ENCODE peak calls at places on chromosome 17, in nine cellular contexts. One of them, this sample, is unnamed.

GRCh38 chr17:73015722-73016276 is 76.7 kb downstream of the SLC39A11 start:
- DNase-seq in MG63: no peak
- DNase-seq in fibroblast of lung: no peak
- DNase-seq in stimulated activated CD4-positive, alpha-beta T cell treated with anti-CD3 and anti-CD28 coated beads, TNF-alpha, amount 100 ng/mL, for 1 hour: no peak
- DNase-seq in GM13977: no peak
- DNase-seq in T-helper 17 cell: no peak
- DNase-seq in activated T-cell treated with anti-CD3 and anti-CD28 coated beads, Interleukin-2, amount 50 U/mL, for 72 hours: no peak
- DNase-seq in T-helper 1 cell: no peak
- DNase-seq in Peyer's patch: no peak
- DNase-seq in this sample: no peak

GRCh38 chr17:1774390-1775176 is 12.7 kb downstream of the SERPINF1 start:
- DNase-seq in GM13977: no peak
- DNase-seq in activated T-cell treated with anti-CD3 and anti-CD28 coated beads, Interleukin-2, amount 50 U/mL, for 72 hours: no peak
- DNase-seq in fibroblast of lung: no peak
- DNase-seq in MG63: no peak
- DNase-seq in T-helper 1 cell: no peak
- DNase-seq in stimulated activated CD4-positive, alpha-beta T cell treated with anti-CD3 and anti-CD28 coated beads, TNF-alpha, amount 100 ng/mL, for 1 hour: no peak
- DNase-seq in T-helper 17 cell: no peak
- DNase-seq in Peyer's patch: no peak
- DNase-seq in this sample: no peak

GRCh38 chr17:60887607-60888028 is 210.0 kb downstream of the BCAS3 start:
- DNase-seq in T-helper 1 cell: no peak
- DNase-seq in stimulated activated CD4-positive, alpha-beta T cell treated with anti-CD3 and anti-CD28 coated beads, TNF-alpha, amount 100 ng/mL, for 1 hour: no peak
- DNase-seq in T-helper 17 cell: no peak
- DNase-seq in fibroblast of lung: no peak
- DNase-seq in Peyer's patch: no peak
- DNase-seq in activated T-cell treated with anti-CD3 and anti-CD28 coated beads, Interleukin-2, amount 50 U/mL, for 72 hours: no peak
- DNase-seq in MG63: no peak
- DNase-seq in GM13977: no peak
- DNase-seq in this sample: no peak

GRCh38 chr17:75991396-75991795 is 9.3 kb upstream of the CDK3 start:
- DNase-seq in fibroblast of lung: no peak
- DNase-seq in stimulated activated CD4-positive, alpha-beta T cell treated with anti-CD3 and anti-CD28 coated beads, TNF-alpha, amount 100 ng/mL, for 1 hour: no peak
- DNase-seq in MG63: no peak
- DNase-seq in Peyer's patch: no peak
- DNase-seq in T-helper 1 cell: no peak
- DNase-seq in activated T-cell treated with anti-CD3 and anti-CD28 coated beads, Interleukin-2, amount 50 U/mL, for 72 hours: no peak
- DNase-seq in GM13977: no peak
- DNase-seq in T-helper 17 cell: no peak
- DNase-seq in this sample: no peak

GRCh38 chr17:73616873-73617430 is 27.3 kb downstream of the SDK2 start:
- DNase-seq in Peyer's patch: no peak
- DNase-seq in T-helper 17 cell: no peak
- DNase-seq in MG63: no peak
- DNase-seq in stimulated activated CD4-positive, alpha-beta T cell treated with anti-CD3 and anti-CD28 coated beads, TNF-alpha, amount 100 ng/mL, for 1 hour: no peak
- DNase-seq in activated T-cell treated with anti-CD3 and anti-CD28 coated beads, Interleukin-2, amount 50 U/mL, for 72 hours: no peak
- DNase-seq in fibroblast of lung: no peak
- DNase-seq in GM13977: no peak
- DNase-seq in T-helper 1 cell: no peak
- DNase-seq in this sample: no peak

GRCh38 chr17:34703533-34703932 is 124.2 kb downstream of the TMEM132E start:
- DNase-seq in T-helper 17 cell: no peak
- DNase-seq in stimulated activated CD4-positive, alpha-beta T cell treated with anti-CD3 and anti-CD28 coated beads, TNF-alpha, amount 100 ng/mL, for 1 hour: no peak
- DNase-seq in GM13977: no peak
- DNase-seq in Peyer's patch: no peak
- DNase-seq in activated T-cell treated with anti-CD3 and anti-CD28 coated beads, Interleukin-2, amount 50 U/mL, for 72 hours: peak
- DNase-seq in MG63: peak
- DNase-seq in fibroblast of lung: peak
- DNase-seq in T-helper 1 cell: no peak
- DNase-seq in this sample: peak

GRCh38 chr17:21168555-21168865 is 41.7 kb downstream of the DHRS7B start:
- DNase-seq in fibroblast of lung: no peak
- DNase-seq in stimulated activated CD4-positive, alpha-beta T cell treated with anti-CD3 and anti-CD28 coated beads, TNF-alpha, amount 100 ng/mL, for 1 hour: no peak
- DNase-seq in MG63: no peak
- DNase-seq in activated T-cell treated with anti-CD3 and anti-CD28 coated beads, Interleukin-2, amount 50 U/mL, for 72 hours: no peak
- DNase-seq in Peyer's patch: no peak
- DNase-seq in T-helper 1 cell: no peak
- DNase-seq in T-helper 17 cell: no peak
- DNase-seq in GM13977: no peak
- DNase-seq in this sample: no peak

GRCh38 chr17:3535253-3535995 is 22.2 kb downstream of the TRPV3 start:
- DNase-seq in T-helper 1 cell: peak
- DNase-seq in T-helper 17 cell: no peak
- DNase-seq in GM13977: peak
- DNase-seq in activated T-cell treated with anti-CD3 and anti-CD28 coated beads, Interleukin-2, amount 50 U/mL, for 72 hours: peak
- DNase-seq in MG63: no peak
- DNase-seq in stimulated activated CD4-positive, alpha-beta T cell treated with anti-CD3 and anti-CD28 coated beads, TNF-alpha, amount 100 ng/mL, for 1 hour: no peak
- DNase-seq in Peyer's patch: peak
- DNase-seq in fibroblast of lung: peak
- DNase-seq in this sample: peak

GRCh38 chr17:31604936-31605335 is 213.5 kb downstream of the RAB11FIP4 start:
- DNase-seq in T-helper 17 cell: no peak
- DNase-seq in Peyer's patch: no peak
- DNase-seq in MG63: no peak
- DNase-seq in fibroblast of lung: no peak
- DNase-seq in activated T-cell treated with anti-CD3 and anti-CD28 coated beads, Interleukin-2, amount 50 U/mL, for 72 hours: no peak
- DNase-seq in T-helper 1 cell: no peak
- DNase-seq in stimulated activated CD4-positive, alpha-beta T cell treated with anti-CD3 and anti-CD28 coated beads, TNF-alpha, amount 100 ng/mL, for 1 hour: no peak
- DNase-seq in GM13977: no peak
- DNase-seq in this sample: no peak

GRCh38 chr17:43171761-43172487 is 910 bp downstream of the NBR1 start:
- DNase-seq in fibroblast of lung: peak
- DNase-seq in activated T-cell treated with anti-CD3 and anti-CD28 coated beads, Interleukin-2, amount 50 U/mL, for 72 hours: peak
- DNase-seq in stimulated activated CD4-positive, alpha-beta T cell treated with anti-CD3 and anti-CD28 coated beads, TNF-alpha, amount 100 ng/mL, for 1 hour: no peak
- DNase-seq in T-helper 1 cell: no peak
- DNase-seq in MG63: peak
- DNase-seq in GM13977: no peak
- DNase-seq in T-helper 17 cell: no peak
- DNase-seq in Peyer's patch: no peak
- DNase-seq in this sample: peak

GRCh38 chr17:13940858-13941665 is 128.2 kb upstream of the COX10 start:
- DNase-seq in MG63: peak
- DNase-seq in GM13977: no peak
- DNase-seq in T-helper 17 cell: no peak
- DNase-seq in fibroblast of lung: peak
- DNase-seq in activated T-cell treated with anti-CD3 and anti-CD28 coated beads, Interleukin-2, amount 50 U/mL, for 72 hours: no peak
- DNase-seq in stimulated activated CD4-positive, alpha-beta T cell treated with anti-CD3 and anti-CD28 coated beads, TNF-alpha, amount 100 ng/mL, for 1 hour: no peak
- DNase-seq in T-helper 1 cell: no peak
- DNase-seq in Peyer's patch: no peak
- DNase-seq in this sample: no peak

GRCh38 chr17:35372846-35373531 is 432 bp downstream of the SLFN11 start:
- DNase-seq in activated T-cell treated with anti-CD3 and anti-CD28 coated beads, Interleukin-2, amount 50 U/mL, for 72 hours: peak
- DNase-seq in MG63: peak
- DNase-seq in fibroblast of lung: no peak
- DNase-seq in T-helper 1 cell: peak
- DNase-seq in GM13977: peak
- DNase-seq in T-helper 17 cell: peak
- DNase-seq in stimulated activated CD4-positive, alpha-beta T cell treated with anti-CD3 and anti-CD28 coated beads, TNF-alpha, amount 100 ng/mL, for 1 hour: no peak
- DNase-seq in Peyer's patch: peak
- DNase-seq in this sample: no peak

GRCh38 chr17:31489295-31490018 is 98.0 kb downstream of the RAB11FIP4 start:
- DNase-seq in fibroblast of lung: no peak
- DNase-seq in GM13977: no peak
- DNase-seq in activated T-cell treated with anti-CD3 and anti-CD28 coated beads, Interleukin-2, amount 50 U/mL, for 72 hours: no peak
- DNase-seq in T-helper 1 cell: no peak
- DNase-seq in MG63: no peak
- DNase-seq in Peyer's patch: peak
- DNase-seq in T-helper 17 cell: no peak
- DNase-seq in stimulated activated CD4-positive, alpha-beta T cell treated with anti-CD3 and anti-CD28 coated beads, TNF-alpha, amount 100 ng/mL, for 1 hour: no peak
- DNase-seq in this sample: no peak

GRCh38 chr17:61584266-61584665 is 6.8 kb downstream of the NACA2 start:
- DNase-seq in GM13977: no peak
- DNase-seq in stimulated activated CD4-positive, alpha-beta T cell treated with anti-CD3 and anti-CD28 coated beads, TNF-alpha, amount 100 ng/mL, for 1 hour: no peak
- DNase-seq in fibroblast of lung: no peak
- DNase-seq in activated T-cell treated with anti-CD3 and anti-CD28 coated beads, Interleukin-2, amount 50 U/mL, for 72 hours: no peak
- DNase-seq in Peyer's patch: no peak
- DNase-seq in T-helper 17 cell: no peak
- DNase-seq in T-helper 1 cell: no peak
- DNase-seq in MG63: no peak
- DNase-seq in this sample: no peak

GRCh38 chr17:38418693-38419507 is 9.4 kb upstream of the ARHGAP23 start:
- DNase-seq in activated T-cell treated with anti-CD3 and anti-CD28 coated beads, Interleukin-2, amount 50 U/mL, for 72 hours: peak
- DNase-seq in fibroblast of lung: no peak
- DNase-seq in GM13977: no peak
- DNase-seq in T-helper 1 cell: no peak
- DNase-seq in T-helper 17 cell: no peak
- DNase-seq in Peyer's patch: no peak
- DNase-seq in stimulated activated CD4-positive, alpha-beta T cell treated with anti-CD3 and anti-CD28 coated beads, TNF-alpha, amount 100 ng/mL, for 1 hour: no peak
- DNase-seq in MG63: no peak
- DNase-seq in this sample: no peak

GRCh38 chr17:68591583-68591982 is 9.6 kb downstream of the FAM20A start:
- DNase-seq in fibroblast of lung: no peak
- DNase-seq in activated T-cell treated with anti-CD3 and anti-CD28 coated beads, Interleukin-2, amount 50 U/mL, for 72 hours: peak
- DNase-seq in T-helper 1 cell: no peak
- DNase-seq in Peyer's patch: no peak
- DNase-seq in T-helper 17 cell: no peak
- DNase-seq in stimulated activated CD4-positive, alpha-beta T cell treated with anti-CD3 and anti-CD28 coated beads, TNF-alpha, amount 100 ng/mL, for 1 hour: no peak
- DNase-seq in MG63: no peak
- DNase-seq in GM13977: no peak
- DNase-seq in this sample: no peak

GRCh38 chr17:74862108-74862901 is 2.6 kb upstream of the GRIN2C start:
- DNase-seq in T-helper 1 cell: peak
- DNase-seq in Peyer's patch: peak
- DNase-seq in activated T-cell treated with anti-CD3 and anti-CD28 coated beads, Interleukin-2, amount 50 U/mL, for 72 hours: peak
- DNase-seq in T-helper 17 cell: peak
- DNase-seq in GM13977: peak
- DNase-seq in MG63: peak
- DNase-seq in fibroblast of lung: no peak
- DNase-seq in stimulated activated CD4-positive, alpha-beta T cell treated with anti-CD3 and anti-CD28 coated beads, TNF-alpha, amount 100 ng/mL, for 1 hour: peak
- DNase-seq in this sample: peak

GRCh38 chr17:81549031-81549557 is 3.1 kb downstream of the FAAP100 start:
- DNase-seq in Peyer's patch: no peak
- DNase-seq in T-helper 1 cell: no peak
- DNase-seq in stimulated activated CD4-positive, alpha-beta T cell treated with anti-CD3 and anti-CD28 coated beads, TNF-alpha, amount 100 ng/mL, for 1 hour: no peak
- DNase-seq in fibroblast of lung: no peak
- DNase-seq in MG63: no peak
- DNase-seq in T-helper 17 cell: no peak
- DNase-seq in GM13977: no peak
- DNase-seq in activated T-cell treated with anti-CD3 and anti-CD28 coated beads, Interleukin-2, amount 50 U/mL, for 72 hours: no peak
- DNase-seq in this sample: peak

GRCh38 chr17:30379303-30380105 is 777 bp downstream of the CPD start:
- DNase-seq in fibroblast of lung: no peak
- DNase-seq in Peyer's patch: peak
- DNase-seq in activated T-cell treated with anti-CD3 and anti-CD28 coated beads, Interleukin-2, amount 50 U/mL, for 72 hours: peak
- DNase-seq in T-helper 17 cell: peak
- DNase-seq in MG63: peak
- DNase-seq in stimulated activated CD4-positive, alpha-beta T cell treated with anti-CD3 and anti-CD28 coated beads, TNF-alpha, amount 100 ng/mL, for 1 hour: no peak
- DNase-seq in T-helper 1 cell: peak
- DNase-seq in GM13977: peak
- DNase-seq in this sample: peak

GRCh38 chr17:37191219-37191618 is 184.6 kb upstream of the C17orf78 start:
- DNase-seq in fibroblast of lung: peak
- DNase-seq in Peyer's patch: no peak
- DNase-seq in GM13977: no peak
- DNase-seq in stimulated activated CD4-positive, alpha-beta T cell treated with anti-CD3 and anti-CD28 coated beads, TNF-alpha, amount 100 ng/mL, for 1 hour: no peak
- DNase-seq in MG63: peak
- DNase-seq in T-helper 17 cell: no peak
- DNase-seq in activated T-cell treated with anti-CD3 and anti-CD28 coated beads, Interleukin-2, amount 50 U/mL, for 72 hours: no peak
- DNase-seq in T-helper 1 cell: no peak
- DNase-seq in this sample: no peak

GRCh38 chr17:68600881-68601564 is at the start of gene FAM20A:
- DNase-seq in T-helper 1 cell: no peak
- DNase-seq in MG63: peak
- DNase-seq in T-helper 17 cell: no peak
- DNase-seq in fibroblast of lung: no peak
- DNase-seq in Peyer's patch: no peak
- DNase-seq in activated T-cell treated with anti-CD3 and anti-CD28 coated beads, Interleukin-2, amount 50 U/mL, for 72 hours: peak
- DNase-seq in stimulated activated CD4-positive, alpha-beta T cell treated with anti-CD3 and anti-CD28 coated beads, TNF-alpha, amount 100 ng/mL, for 1 hour: no peak
- DNase-seq in GM13977: peak
- DNase-seq in this sample: no peak

GRCh38 chr17:60390881-60391418 is 983 bp downstream of the USP32 start:
- DNase-seq in T-helper 1 cell: no peak
- DNase-seq in T-helper 17 cell: no peak
- DNase-seq in fibroblast of lung: peak
- DNase-seq in MG63: peak
- DNase-seq in GM13977: peak
- DNase-seq in Peyer's patch: peak
- DNase-seq in stimulated activated CD4-positive, alpha-beta T cell treated with anti-CD3 and anti-CD28 coated beads, TNF-alpha, amount 100 ng/mL, for 1 hour: no peak
- DNase-seq in activated T-cell treated with anti-CD3 and anti-CD28 coated beads, Interleukin-2, amount 50 U/mL, for 72 hours: peak
- DNase-seq in this sample: peak

GRCh38 chr17:50120475-50121253 is 9.3 kb downstream of the SAMD14 start:
- DNase-seq in T-helper 17 cell: no peak
- DNase-seq in activated T-cell treated with anti-CD3 and anti-CD28 coated beads, Interleukin-2, amount 50 U/mL, for 72 hours: no peak
- DNase-seq in stimulated activated CD4-positive, alpha-beta T cell treated with anti-CD3 and anti-CD28 coated beads, TNF-alpha, amount 100 ng/mL, for 1 hour: no peak
- DNase-seq in GM13977: no peak
- DNase-seq in MG63: no peak
- DNase-seq in fibroblast of lung: no peak
- DNase-seq in Peyer's patch: no peak
- DNase-seq in T-helper 1 cell: no peak
- DNase-seq in this sample: no peak

GRCh38 chr17:15392326-15392739 is 50.9 kb upstream of the TEKT3 start:
- DNase-seq in T-helper 1 cell: no peak
- DNase-seq in Peyer's patch: no peak
- DNase-seq in activated T-cell treated with anti-CD3 and anti-CD28 coated beads, Interleukin-2, amount 50 U/mL, for 72 hours: no peak
- DNase-seq in stimulated activated CD4-positive, alpha-beta T cell treated with anti-CD3 and anti-CD28 coated beads, TNF-alpha, amount 100 ng/mL, for 1 hour: no peak
- DNase-seq in fibroblast of lung: peak
- DNase-seq in MG63: peak
- DNase-seq in T-helper 17 cell: no peak
- DNase-seq in GM13977: no peak
- DNase-seq in this sample: no peak

GRCh38 chr17:269616-270514 is 82.7 kb downstream of the RPH3AL start:
- DNase-seq in T-helper 17 cell: no peak
- DNase-seq in fibroblast of lung: no peak
- DNase-seq in activated T-cell treated with anti-CD3 and anti-CD28 coated beads, Interleukin-2, amount 50 U/mL, for 72 hours: no peak
- DNase-seq in T-helper 1 cell: no peak
- DNase-seq in Peyer's patch: no peak
- DNase-seq in stimulated activated CD4-positive, alpha-beta T cell treated with anti-CD3 and anti-CD28 coated beads, TNF-alpha, amount 100 ng/mL, for 1 hour: no peak
- DNase-seq in MG63: no peak
- DNase-seq in GM13977: no peak
- DNase-seq in this sample: peak

GRCh38 chr17:1087381-1088241 is 90.7 kb downstream of the TIMM22 start:
- DNase-seq in activated T-cell treated with anti-CD3 and anti-CD28 coated beads, Interleukin-2, amount 50 U/mL, for 72 hours: no peak
- DNase-seq in Peyer's patch: no peak
- DNase-seq in stimulated activated CD4-positive, alpha-beta T cell treated with anti-CD3 and anti-CD28 coated beads, TNF-alpha, amount 100 ng/mL, for 1 hour: no peak
- DNase-seq in T-helper 17 cell: no peak
- DNase-seq in MG63: peak
- DNase-seq in GM13977: no peak
- DNase-seq in T-helper 1 cell: no peak
- DNase-seq in fibroblast of lung: peak
- DNase-seq in this sample: no peak

GRCh38 chr17:18281815-18282214 is 21.4 kb downstream of the MIEF2 start:
- DNase-seq in fibroblast of lung: no peak
- DNase-seq in stimulated activated CD4-positive, alpha-beta T cell treated with anti-CD3 and anti-CD28 coated beads, TNF-alpha, amount 100 ng/mL, for 1 hour: no peak
- DNase-seq in Peyer's patch: no peak
- DNase-seq in T-helper 1 cell: no peak
- DNase-seq in activated T-cell treated with anti-CD3 and anti-CD28 coated beads, Interleukin-2, amount 50 U/mL, for 72 hours: no peak
- DNase-seq in GM13977: no peak
- DNase-seq in T-helper 17 cell: no peak
- DNase-seq in MG63: no peak
- DNase-seq in this sample: no peak

GRCh38 chr17:80227156-80227555 is 6.9 kb downstream of the SLC26A11 start:
- DNase-seq in MG63: no peak
- DNase-seq in fibroblast of lung: no peak
- DNase-seq in stimulated activated CD4-positive, alpha-beta T cell treated with anti-CD3 and anti-CD28 coated beads, TNF-alpha, amount 100 ng/mL, for 1 hour: no peak
- DNase-seq in activated T-cell treated with anti-CD3 and anti-CD28 coated beads, Interleukin-2, amount 50 U/mL, for 72 hours: no peak
- DNase-seq in GM13977: no peak
- DNase-seq in Peyer's patch: no peak
- DNase-seq in T-helper 17 cell: no peak
- DNase-seq in T-helper 1 cell: no peak
- DNase-seq in this sample: peak

GRCh38 chr17:44197980-44198720 is 1.5 kb downstream of the ATXN7L3 start:
- DNase-seq in MG63: peak
- DNase-seq in activated T-cell treated with anti-CD3 and anti-CD28 coated beads, Interleukin-2, amount 50 U/mL, for 72 hours: peak
- DNase-seq in stimulated activated CD4-positive, alpha-beta T cell treated with anti-CD3 and anti-CD28 coated beads, TNF-alpha, amount 100 ng/mL, for 1 hour: no peak
- DNase-seq in GM13977: peak
- DNase-seq in fibroblast of lung: peak
- DNase-seq in T-helper 17 cell: no peak
- DNase-seq in T-helper 1 cell: peak
- DNase-seq in Peyer's patch: peak
- DNase-seq in this sample: peak

GRCh38 chr17:28112199-28112995 is 69.9 kb downstream of the NLK start:
- DNase-seq in fibroblast of lung: peak
- DNase-seq in stimulated activated CD4-positive, alpha-beta T cell treated with anti-CD3 and anti-CD28 coated beads, TNF-alpha, amount 100 ng/mL, for 1 hour: no peak
- DNase-seq in activated T-cell treated with anti-CD3 and anti-CD28 coated beads, Interleukin-2, amount 50 U/mL, for 72 hours: no peak
- DNase-seq in Peyer's patch: no peak
- DNase-seq in T-helper 17 cell: no peak
- DNase-seq in GM13977: no peak
- DNase-seq in MG63: peak
- DNase-seq in T-helper 1 cell: no peak
- DNase-seq in this sample: no peak

GRCh38 chr17:80891096-80892018 is 100.3 kb upstream of the CHMP6 start:
- DNase-seq in MG63: peak
- DNase-seq in activated T-cell treated with anti-CD3 and anti-CD28 coated beads, Interleukin-2, amount 50 U/mL, for 72 hours: peak
- DNase-seq in T-helper 17 cell: peak
- DNase-seq in Peyer's patch: peak
- DNase-seq in fibroblast of lung: peak
- DNase-seq in GM13977: peak
- DNase-seq in T-helper 1 cell: peak
- DNase-seq in stimulated activated CD4-positive, alpha-beta T cell treated with anti-CD3 and anti-CD28 coated beads, TNF-alpha, amount 100 ng/mL, for 1 hour: peak
- DNase-seq in this sample: peak